ENCODE peak calls at places on chromosomes 12 and 14, in five cellular contexts. Q is CD8-positive, alpha-beta T cell; C is lower leg skin; D is keratinocyte; T is BJ. Y is an unnamed sample.

GRCh38 chr14:50726372-50727107 is 58.4 kb upstream of the SAV1 start:
- DNase-seq in T (peak), C (no peak), Q (no peak), D (peak), Y (peak)

GRCh38 chr12:131264625-131265024 is 310.9 kb downstream of the ADGRD1 start:
- DNase-seq in Q (no peak), T (no peak), C (no peak), D (no peak), Y (no peak)

GRCh38 chr12:92075425-92075891 is 70.2 kb downstream of the BTG1 start:
- DNase-seq in C (no peak), Q (no peak), T (no peak), D (no peak), Y (peak)

GRCh38 chr14:79161576-79161975 is 991.4 kb downstream of the NRXN3 start:
- DNase-seq in Q (no peak), T (no peak), C (no peak), D (no peak), Y (peak)

GRCh38 chr12:113174461-113175384 is 10.6 kb downstream of the DDX54 start:
- DNase-seq in D (no peak), C (peak), Q (peak), T (no peak), Y (no peak)

GRCh38 chr12:84070311-84070710 is 842.3 kb downstream of the SLC6A15 start:
- DNase-seq in T (peak), C (peak), D (no peak), Q (no peak), Y (peak)

GRCh38 chr12:46886541-46887041 is 60.8 kb upstream of the SLC38A4 start:
- DNase-seq in D (no peak), T (no peak), Q (no peak), C (no peak), Y (peak)

GRCh38 chr12:116099664-116100432 is 177.6 kb downstream of the MED13L start:
- DNase-seq in Q (no peak), D (no peak), C (no peak), T (no peak), Y (no peak)

GRCh38 chr12:51820721-51821422 is 27.6 kb downstream of the FIGNL2 start:
- DNase-seq in Q (peak), C (no peak), T (no peak), D (no peak), Y (no peak)

GRCh38 chr12:3200032-3200617 is 122.9 kb downstream of the TSPAN9 start:
- DNase-seq in D (no peak), T (no peak), Q (no peak), C (no peak), Y (no peak)

GRCh38 chr12:54579696-54580333 is 8.6 kb downstream of the PPP1R1A start:
- DNase-seq in T (no peak), Q (peak), C (peak), D (peak), Y (no peak)

GRCh38 chr12:12562016-12562483 is 613 bp downstream of the DUSP16 start:
- DNase-seq in D (no peak), Q (peak), C (no peak), T (no peak), Y (no peak)

GRCh38 chr12:27733052-27733656 is 22.5 kb downstream of the MRPS35 start:
- DNase-seq in C (no peak), T (no peak), D (no peak), Q (no peak), Y (no peak)

GRCh38 chr12:13980548-13981295 is 680 bp downstream of the GRIN2B start:
- DNase-seq in D (no peak), T (no peak), C (no peak), Q (no peak), Y (no peak)

GRCh38 chr12:92648242-92649031 is 54.4 kb upstream of the PLEKHG7 start:
- DNase-seq in D (no peak), Q (no peak), C (no peak), T (no peak), Y (no peak)

GRCh38 chr12:56299308-56299852 is 750 bp downstream of the CS start:
- DNase-seq in Q (no peak), T (no peak), D (no peak), C (no peak), Y (no peak)

GRCh38 chr12:2288875-2289274 is 236.1 kb downstream of the CACNA1C start:
- DNase-seq in D (no peak), C (peak), Q (no peak), T (no peak), Y (no peak)

GRCh38 chr12:11723993-11724392 is 74.5 kb downstream of the ETV6 start:
- DNase-seq in Q (no peak), D (no peak), T (no peak), C (no peak), Y (no peak)

GRCh38 chr12:99259040-99259934 is 388.3 kb upstream of the GARIN6 start:
- DNase-seq in D (no peak), T (no peak), Q (no peak), C (no peak), Y (no peak)

GRCh38 chr12:48810817-48811453 is 7.4 kb upstream of the CACNB3 start:
- DNase-seq in T (peak), Q (no peak), D (no peak), C (no peak), Y (peak)

GRCh38 chr12:4069046-4070010 is 196.1 kb upstream of the PARP11 start:
- DNase-seq in Q (no peak), T (no peak), C (peak), D (no peak), Y (no peak)

GRCh38 chr12:69028941-69029729 is 96.2 kb upstream of the CPM start:
- DNase-seq in T (no peak), Q (no peak), D (no peak), C (no peak), Y (no peak)

GRCh38 chr12:11805680-11806079 is 156.2 kb downstream of the ETV6 start:
- DNase-seq in C (no peak), Q (no peak), D (no peak), T (no peak), Y (no peak)

GRCh38 chr14:52741865-52742264 is 11.9 kb downstream of the STYX start:
- DNase-seq in T (no peak), Q (no peak), D (no peak), C (no peak), Y (no peak)

GRCh38 chr12:50533203-50533584 is 28.4 kb downstream of the DIP2B start:
- DNase-seq in C (no peak), T (no peak), Q (no peak), D (no peak), Y (no peak)

GRCh38 chr12:2613674-2614073 is 181.1 kb upstream of the FKBP4 start:
- DNase-seq in C (no peak), T (peak), Q (no peak), D (peak), Y (peak)

GRCh38 chr12:9869307-9870161 is at the start of gene CLEC2B:
- DNase-seq in C (no peak), D (peak), Q (no peak), T (peak), Y (peak)

GRCh38 chr12:92063641-92064040 is 82.0 kb downstream of the BTG1 start:
- DNase-seq in Q (no peak), C (no peak), D (no peak), T (no peak), Y (no peak)

GRCh38 chr14:105322791-105323556 is 8.4 kb downstream of the PACS2 start:
- DNase-seq in Q (no peak), C (no peak), T (no peak), D (no peak), Y (no peak)

GRCh38 chr12:122866379-122866778 is 29.5 kb downstream of the VPS37B start:
- DNase-seq in T (no peak), Q (no peak), D (no peak), C (peak), Y (no peak)

GRCh38 chr12:49233842-49234526 is 30.9 kb upstream of the TUBA1C start:
- DNase-seq in D (no peak), Q (no peak), C (peak), T (no peak), Y (no peak)

GRCh38 chr12:121287267-121287954 is 9.1 kb downstream of the CAMKK2 start:
- DNase-seq in D (no peak), T (no peak), C (no peak), Q (no peak), Y (no peak)

GRCh38 chr14:87030182-87030581 is 962.8 kb downstream of the GALC start:
- DNase-seq in T (no peak), D (no peak), C (no peak), Q (no peak), Y (no peak)

GRCh38 chr12:100101000-100101399 is 41.7 kb downstream of the BLTP3B start:
- DNase-seq in C (no peak), D (no peak), T (no peak), Q (no peak), Y (no peak)

GRCh38 chr12:2311001-2311778 is 258.4 kb downstream of the CACNA1C start:
- DNase-seq in Q (no peak), T (peak), C (no peak), D (no peak), Y (peak)

GRCh38 chr12:45655186-45655585 is 74.3 kb upstream of the ARID2 start:
- DNase-seq in D (no peak), T (no peak), C (no peak), Q (peak), Y (no peak)

GRCh38 chr14:90061849-90062794 is at the start of gene KCNK13:
- DNase-seq in T (no peak), Q (no peak), D (no peak), C (peak), Y (no peak)

GRCh38 chr12:93824514-93825500 is 147.6 kb downstream of the CRADD start:
- DNase-seq in T (no peak), Q (no peak), C (no peak), D (no peak), Y (no peak)

GRCh38 chr14:75987201-75987970 is 1.8 kb downstream of the IFT43 start:
- DNase-seq in C (no peak), T (no peak), Q (no peak), D (no peak), Y (no peak)
- H3K4me3 ChIP-seq in C (no peak), T (no peak), Q (no peak), D (no peak), Y (no peak)

GRCh38 chr14:70189678-70190077 is 927 bp upstream of the SLC8A3 start:
- DNase-seq in Q (no peak), C (no peak), T (no peak), D (no peak), Y (no peak)
- H3K4me3 ChIP-seq in Q (no peak), C (no peak), T (no peak), D (no peak), Y (no peak)

DNA sequence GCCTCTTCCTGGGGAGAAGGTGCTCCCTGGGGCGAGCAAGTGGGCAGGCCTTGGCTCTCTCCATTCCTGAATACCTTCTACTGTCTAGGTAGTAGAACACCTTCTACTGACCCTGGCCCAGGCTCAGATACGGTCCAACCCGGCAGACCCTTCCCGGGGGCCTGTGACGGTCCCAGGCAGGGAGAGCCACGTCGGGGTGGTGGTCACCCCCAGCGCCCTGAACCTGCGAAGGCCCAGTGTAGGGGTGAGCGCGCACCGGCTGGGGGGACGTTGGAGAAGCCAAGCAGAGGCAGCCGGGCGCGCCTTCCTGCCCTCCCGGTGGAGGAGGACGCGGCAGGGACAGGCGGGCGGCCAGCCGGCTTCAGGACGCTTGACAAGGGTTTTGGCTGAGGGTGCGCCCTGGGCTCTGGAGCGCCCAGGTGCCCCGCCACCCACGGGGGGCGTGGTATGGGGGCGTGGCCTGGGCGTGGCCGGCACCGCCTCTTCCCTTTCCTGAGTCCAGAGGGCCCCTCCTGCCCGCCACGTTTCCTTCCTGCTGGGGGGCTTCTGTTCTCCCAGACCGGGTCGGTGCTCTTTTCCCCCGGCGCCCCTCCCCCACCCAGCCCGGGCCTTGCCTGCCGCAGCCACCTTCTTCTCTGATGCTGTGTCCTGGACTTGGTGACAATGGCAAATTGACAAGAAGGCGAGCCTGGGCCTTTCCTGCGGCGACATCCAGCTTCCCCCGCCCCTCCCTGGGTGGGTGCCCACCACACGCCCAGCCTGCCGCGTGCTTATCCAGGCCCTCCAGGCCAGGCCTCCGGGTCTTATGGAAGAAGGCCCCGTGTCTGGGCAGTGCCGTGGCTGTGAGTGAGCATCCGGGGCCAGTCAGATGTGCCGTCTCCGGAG is 24.5 kb upstream of the PPP1R13B start:
- DNase-seq in C (no peak), T (no peak), Q (peak), D (no peak), Y (no peak)
- H3K4me3 ChIP-seq in C (peak), T (peak), Q (peak), D (peak), Y (no peak)

DNA sequence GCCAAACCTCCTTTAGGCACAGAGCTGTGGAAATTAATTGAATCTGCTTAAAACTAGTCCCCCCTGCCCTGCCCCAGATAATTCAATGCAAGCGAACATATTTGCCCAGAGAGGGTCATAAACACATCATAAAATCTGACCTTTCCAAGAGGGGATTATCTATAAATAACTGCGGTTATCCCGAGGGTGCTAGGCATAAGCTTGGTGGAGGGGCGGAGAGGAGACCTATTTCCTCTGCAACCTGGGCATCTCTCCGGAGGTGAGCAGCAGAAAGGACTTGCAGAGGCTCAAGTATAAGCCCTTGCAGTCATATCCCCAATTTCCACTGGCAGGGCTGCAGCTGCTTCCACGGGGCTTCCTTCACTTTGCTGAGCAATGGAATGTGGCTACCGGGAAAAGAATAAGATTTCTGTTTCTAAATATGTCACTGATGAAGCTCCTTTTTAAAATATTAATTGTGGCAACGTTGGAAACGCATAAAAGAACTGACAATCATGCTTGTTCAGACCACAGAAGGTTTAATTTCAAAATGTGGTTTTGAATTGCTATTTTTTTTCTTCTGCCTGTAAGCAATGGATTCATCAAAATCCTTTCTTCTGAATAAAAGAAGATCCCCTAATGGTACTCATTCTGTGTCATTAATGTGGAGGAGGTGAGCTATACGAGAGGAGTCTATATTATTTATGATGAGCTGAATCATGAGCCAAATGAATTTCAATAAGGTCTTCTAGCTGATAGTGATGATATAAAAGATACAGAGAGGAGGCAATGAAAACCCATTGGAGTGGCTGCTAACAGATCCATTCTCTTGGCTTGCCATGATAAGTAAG is 268.9 kb upstream of the ATP2B1 start:
- DNase-seq in D (no peak), T (no peak), C (no peak), Q (no peak), Y (no peak)
- H3K4me3 ChIP-seq in D (no peak), T (no peak), C (no peak), Q (no peak), Y (no peak)

Y was measured in AG09309.